ENCODE peak calls at places on chromosomes 11 and 22, in ten cellular contexts. One of them, this sample, is unnamed.
A peak's percentile ranks its signal among the peaks of the same experiment; 100 is the strongest.

GRCh38 chr11:72820439-72821139 is 6.4 kb downstream of the ATG16L2 start:
- DNase-seq in chondrocyte: no peak
- DNase-seq in germinal center: no peak
- DNase-seq in activated T-helper 1 cell treated with Interleukin-2 at 50 U/mL for 16 hours: no peak
- DNase-seq in activated naive CD4-positive, alpha-beta T cell treated with anti-CD3 and anti-CD28 coated beads, Interleukin-2, amount 10 ng/mL, durations not matched to agents 7 days and 5 days: no peak
- DNase-seq in NAMALWA: no peak
- DNase-seq in NCI-H460: no peak
- DNase-seq in thoracic aorta: no peak
- DNase-seq in B cell: no peak
- DNase-seq in CD8-positive, alpha-beta memory T cell: no peak
- DNase-seq in this sample: no peak

GRCh38 chr11:10763766-10764165 is 12.7 kb downstream of the CTR9 start:
- DNase-seq in chondrocyte: no peak
- DNase-seq in germinal center: no peak
- DNase-seq in activated T-helper 1 cell treated with Interleukin-2 at 50 U/mL for 16 hours: no peak
- DNase-seq in activated naive CD4-positive, alpha-beta T cell treated with anti-CD3 and anti-CD28 coated beads, Interleukin-2, amount 10 ng/mL, durations not matched to agents 7 days and 5 days: no peak
- DNase-seq in NAMALWA: no peak
- DNase-seq in NCI-H460: no peak
- DNase-seq in thoracic aorta: no peak
- DNase-seq in B cell: no peak
- DNase-seq in CD8-positive, alpha-beta memory T cell: no peak
- DNase-seq in this sample: no peak

GRCh38 chr22:45785458-45785857 is 113.8 kb downstream of the ATXN10 start:
- DNase-seq in chondrocyte: no peak
- DNase-seq in germinal center: no peak
- DNase-seq in activated T-helper 1 cell treated with Interleukin-2 at 50 U/mL for 16 hours: no peak
- DNase-seq in activated naive CD4-positive, alpha-beta T cell treated with anti-CD3 and anti-CD28 coated beads, Interleukin-2, amount 10 ng/mL, durations not matched to agents 7 days and 5 days: no peak
- DNase-seq in NAMALWA: peak; percentile 22
- DNase-seq in NCI-H460: no peak
- DNase-seq in thoracic aorta: no peak
- DNase-seq in B cell: no peak
- DNase-seq in CD8-positive, alpha-beta memory T cell: no peak
- DNase-seq in this sample: no peak

GRCh38 chr11:13668957-13669521 is 571 bp downstream of the FAR1 start:
- DNase-seq in chondrocyte: peak; percentile 75
- DNase-seq in germinal center: peak; percentile 54
- DNase-seq in activated T-helper 1 cell treated with Interleukin-2 at 50 U/mL for 16 hours: peak; percentile 27
- DNase-seq in activated naive CD4-positive, alpha-beta T cell treated with anti-CD3 and anti-CD28 coated beads, Interleukin-2, amount 10 ng/mL, durations not matched to agents 7 days and 5 days: peak; percentile 70
- DNase-seq in NAMALWA: peak; percentile 73
- DNase-seq in NCI-H460: no peak
- DNase-seq in thoracic aorta: peak; percentile 4
- DNase-seq in B cell: no peak
- DNase-seq in CD8-positive, alpha-beta memory T cell: peak; percentile 66
- DNase-seq in this sample: peak; percentile 38

GRCh38 chr11:73493838-73494598 is 103.9 kb downstream of the FAM168A start:
- DNase-seq in chondrocyte: no peak
- DNase-seq in germinal center: no peak
- DNase-seq in activated T-helper 1 cell treated with Interleukin-2 at 50 U/mL for 16 hours: no peak
- DNase-seq in activated naive CD4-positive, alpha-beta T cell treated with anti-CD3 and anti-CD28 coated beads, Interleukin-2, amount 10 ng/mL, durations not matched to agents 7 days and 5 days: no peak
- DNase-seq in NAMALWA: no peak
- DNase-seq in NCI-H460: no peak
- DNase-seq in thoracic aorta: no peak
- DNase-seq in B cell: no peak
- DNase-seq in CD8-positive, alpha-beta memory T cell: no peak
- DNase-seq in this sample: no peak

GRCh38 chr11:77593883-77594282 is 4.1 kb downstream of the AQP11 start:
- DNase-seq in chondrocyte: no peak
- DNase-seq in germinal center: no peak
- DNase-seq in activated T-helper 1 cell treated with Interleukin-2 at 50 U/mL for 16 hours: no peak
- DNase-seq in activated naive CD4-positive, alpha-beta T cell treated with anti-CD3 and anti-CD28 coated beads, Interleukin-2, amount 10 ng/mL, durations not matched to agents 7 days and 5 days: no peak
- DNase-seq in NAMALWA: no peak
- DNase-seq in NCI-H460: no peak
- DNase-seq in thoracic aorta: no peak
- DNase-seq in B cell: no peak
- DNase-seq in CD8-positive, alpha-beta memory T cell: no peak
- DNase-seq in this sample: no peak

GRCh38 chr11:3853935-3854659 is 1.4 kb upstream of the STIM1 start:
- DNase-seq in chondrocyte: no peak
- DNase-seq in germinal center: peak; percentile 67
- DNase-seq in activated T-helper 1 cell treated with Interleukin-2 at 50 U/mL for 16 hours: peak; percentile 52
- DNase-seq in activated naive CD4-positive, alpha-beta T cell treated with anti-CD3 and anti-CD28 coated beads, Interleukin-2, amount 10 ng/mL, durations not matched to agents 7 days and 5 days: peak; percentile 84
- DNase-seq in NAMALWA: peak; percentile 90
- DNase-seq in NCI-H460: no peak
- DNase-seq in thoracic aorta: no peak
- DNase-seq in B cell: peak; percentile 72
- DNase-seq in CD8-positive, alpha-beta memory T cell: peak; percentile 79
- DNase-seq in this sample: peak; percentile 65

GRCh38 chr11:31106963-31107576 is 262.5 kb downstream of the DCDC1 start:
- DNase-seq in chondrocyte: no peak
- DNase-seq in germinal center: peak; percentile 4
- DNase-seq in activated T-helper 1 cell treated with Interleukin-2 at 50 U/mL for 16 hours: no peak
- DNase-seq in activated naive CD4-positive, alpha-beta T cell treated with anti-CD3 and anti-CD28 coated beads, Interleukin-2, amount 10 ng/mL, durations not matched to agents 7 days and 5 days: peak; percentile 59
- DNase-seq in NAMALWA: peak; percentile 83
- DNase-seq in NCI-H460: peak; percentile 21
- DNase-seq in thoracic aorta: no peak
- DNase-seq in B cell: no peak
- DNase-seq in CD8-positive, alpha-beta memory T cell: no peak
- DNase-seq in this sample: peak; percentile 3

GRCh38 chr11:92697461-92698314 is 271.8 kb upstream of the MTNR1B start:
- DNase-seq in chondrocyte: no peak
- DNase-seq in germinal center: no peak
- DNase-seq in activated T-helper 1 cell treated with Interleukin-2 at 50 U/mL for 16 hours: no peak
- DNase-seq in activated naive CD4-positive, alpha-beta T cell treated with anti-CD3 and anti-CD28 coated beads, Interleukin-2, amount 10 ng/mL, durations not matched to agents 7 days and 5 days: no peak
- DNase-seq in NAMALWA: no peak
- DNase-seq in NCI-H460: no peak
- DNase-seq in thoracic aorta: no peak
- DNase-seq in B cell: no peak
- DNase-seq in CD8-positive, alpha-beta memory T cell: no peak
- DNase-seq in this sample: no peak

GRCh38 chr11:126034026-126034822 is 28.4 kb downstream of the CDON start:
- DNase-seq in chondrocyte: no peak
- DNase-seq in germinal center: no peak
- DNase-seq in activated T-helper 1 cell treated with Interleukin-2 at 50 U/mL for 16 hours: no peak
- DNase-seq in activated naive CD4-positive, alpha-beta T cell treated with anti-CD3 and anti-CD28 coated beads, Interleukin-2, amount 10 ng/mL, durations not matched to agents 7 days and 5 days: no peak
- DNase-seq in NAMALWA: no peak
- DNase-seq in NCI-H460: no peak
- DNase-seq in thoracic aorta: no peak
- DNase-seq in B cell: no peak
- DNase-seq in CD8-positive, alpha-beta memory T cell: no peak
- DNase-seq in this sample: no peak

GRCh38 chr11:33701831-33702230 is 1.2 kb upstream of the C11orf91 start:
- DNase-seq in chondrocyte: no peak
- DNase-seq in germinal center: no peak
- DNase-seq in activated T-helper 1 cell treated with Interleukin-2 at 50 U/mL for 16 hours: no peak
- DNase-seq in activated naive CD4-positive, alpha-beta T cell treated with anti-CD3 and anti-CD28 coated beads, Interleukin-2, amount 10 ng/mL, durations not matched to agents 7 days and 5 days: no peak
- DNase-seq in NAMALWA: no peak
- DNase-seq in NCI-H460: no peak
- DNase-seq in thoracic aorta: no peak
- DNase-seq in B cell: no peak
- DNase-seq in CD8-positive, alpha-beta memory T cell: no peak
- DNase-seq in this sample: no peak

GRCh38 chr11:27429740-27430451 is 42.7 kb downstream of the LGR4 start:
- DNase-seq in chondrocyte: no peak
- DNase-seq in germinal center: no peak
- DNase-seq in activated T-helper 1 cell treated with Interleukin-2 at 50 U/mL for 16 hours: no peak
- DNase-seq in activated naive CD4-positive, alpha-beta T cell treated with anti-CD3 and anti-CD28 coated beads, Interleukin-2, amount 10 ng/mL, durations not matched to agents 7 days and 5 days: no peak
- DNase-seq in NAMALWA: no peak
- DNase-seq in NCI-H460: no peak
- DNase-seq in thoracic aorta: no peak
- DNase-seq in B cell: no peak
- DNase-seq in CD8-positive, alpha-beta memory T cell: no peak
- DNase-seq in this sample: no peak

GRCh38 chr22:50612168-50612714 is 11.6 kb downstream of the MAPK8IP2 start:
- DNase-seq in chondrocyte: no peak
- DNase-seq in germinal center: no peak
- DNase-seq in activated T-helper 1 cell treated with Interleukin-2 at 50 U/mL for 16 hours: no peak
- DNase-seq in activated naive CD4-positive, alpha-beta T cell treated with anti-CD3 and anti-CD28 coated beads, Interleukin-2, amount 10 ng/mL, durations not matched to agents 7 days and 5 days: no peak
- DNase-seq in NAMALWA: no peak
- DNase-seq in NCI-H460: no peak
- DNase-seq in thoracic aorta: no peak
- DNase-seq in B cell: no peak
- DNase-seq in CD8-positive, alpha-beta memory T cell: no peak
- DNase-seq in this sample: no peak

This sample was measured in effector CD4-positive, alpha-beta T cell.